ENCODE peak calls at places on chromosomes 7 and 10, in seven cellular contexts. T is nephron progenitor cell; V is DND-41; A is NCI-H774; H is activated CD4-positive, alpha-beta T cell treated with anti-CD3 and anti-CD28 coated beads, Interleukin-2, amount 10 ng/mL, durations not matched to agents 7 days and 5 days; R is stimulated activated CD8-positive, alpha-beta memory T cell treated with anti-CD3 and anti-CD28 coated beads, Interleukin-4, amount 100 ng/mL, for 24 hours; Q is DMS153. P is an unnamed sample.

GRCh38 chr7:39609462-39610149 is 13.8 kb upstream of the RALA start:
- DNase-seq in T (peak; percentile 60), V (no peak), A (no peak), H (no peak), R (no peak), Q (no peak), P (no peak)

GRCh38 chr7:36937754-36938551 is 213.7 kb upstream of the AOAH start:
- DNase-seq in T (no peak), V (peak; percentile 77), A (no peak), H (peak; percentile 79), R (no peak), Q (no peak), P (no peak)

GRCh38 chr7:31094271-31094670 is 42.2 kb downstream of the ADCYAP1R1 start:
- DNase-seq in T (no peak), V (no peak), A (no peak), H (no peak), R (no peak), Q (no peak), P (peak; percentile 57)

GRCh38 chr10:127275793-127276415 is 79.5 kb upstream of the INSYN2A start:
- DNase-seq in T (no peak), V (no peak), A (no peak), H (no peak), R (no peak), Q (no peak), P (peak; percentile 60)

GRCh38 chr7:157268540-157268939 is 68.3 kb upstream of the DNAJB6 start:
- DNase-seq in T (no peak), V (no peak), A (no peak), H (no peak), R (no peak), Q (no peak), P (no peak)

GRCh38 chr7:50317221-50317678 is 12.7 kb downstream of the IKZF1 start:
- DNase-seq in T (no peak), V (no peak), A (no peak), H (peak; percentile 64), R (no peak), Q (no peak), P (no peak)

GRCh38 chr10:93006435-93007039 is 54.1 kb upstream of the CYP26C1 start:
- DNase-seq in T (peak; percentile 4), V (no peak), A (no peak), H (no peak), R (no peak), Q (no peak), P (no peak)

GRCh38 chr7:139526578-139527544 is 3.4 kb downstream of the CLEC2L start:
- DNase-seq in T (no peak), V (no peak), A (no peak), H (no peak), R (no peak), Q (peak; percentile 1), P (no peak)

GRCh38 chr7:124179641-124180040 is 146.8 kb upstream of the TMEM229A start:
- DNase-seq in T (no peak), V (no peak), A (no peak), H (no peak), R (no peak), Q (no peak), P (no peak)

GRCh38 chr10:29150010-29150409 is 138.9 kb upstream of the LYZL1 start:
- DNase-seq in T (peak; percentile 22), V (no peak), A (no peak), H (no peak), R (no peak), Q (no peak), P (no peak)

GRCh38 chr7:115274-115911 is 77.0 kb upstream of the FAM20C start:
- DNase-seq in T (no peak), V (no peak), A (no peak), H (no peak), R (no peak), Q (no peak), P (no peak)

GRCh38 chr7:26675143-26675887 is 189.1 kb downstream of the SKAP2 start:
- DNase-seq in T (no peak), V (no peak), A (no peak), H (no peak), R (no peak), Q (no peak), P (no peak)

GRCh38 chr10:31605426-31605825 is 286.4 kb downstream of the ZEB1 start:
- DNase-seq in T (no peak), V (no peak), A (no peak), H (no peak), R (no peak), Q (no peak), P (no peak)

GRCh38 chr7:154304740-154305679 is 252.8 kb downstream of the DPP6 start:
- DNase-seq in T (peak; percentile 62), V (no peak), A (peak; percentile 33), H (no peak), R (no peak), Q (no peak), P (no peak)

GRCh38 chr7:1700536-1701333 is 30.7 kb downstream of the ELFN1 start:
- DNase-seq in T (no peak), V (no peak), A (no peak), H (no peak), R (no peak), Q (no peak), P (no peak)

GRCh38 chr7:46990761-46991160 is 591.1 kb downstream of the TNS3 start:
- DNase-seq in T (no peak), V (no peak), A (no peak), H (no peak), R (no peak), Q (no peak), P (no peak)

GRCh38 chr7:28524978-28525377 is 112.7 kb downstream of the CREB5 start:
- DNase-seq in T (no peak), V (no peak), A (no peak), H (no peak), R (no peak), Q (no peak), P (no peak)

GRCh38 chr7:149248777-149249176 is 9.3 kb downstream of the ZNF212 start:
- DNase-seq in T (no peak), V (no peak), A (no peak), H (no peak), R (no peak), Q (no peak), P (no peak)

GRCh38 chr10:17607603-17608332 is 9.4 kb downstream of the HACD1 start:
- DNase-seq in T (peak; percentile 15), V (peak; percentile 37), A (peak; percentile 10), H (peak; percentile 52), R (no peak), Q (no peak), P (peak; percentile 42)

GRCh38 chr10:132397036-132397541 is at the start of gene PWWP2B:
- DNase-seq in T (peak; percentile 71), V (peak; percentile 53), A (no peak), H (peak; percentile 69), R (peak; percentile 34), Q (no peak), P (no peak)

GRCh38 chr7:4959356-4959755 is 369 bp upstream of the MMD2 start:
- DNase-seq in T (no peak), V (no peak), A (no peak), H (no peak), R (no peak), Q (no peak), P (no peak)

GRCh38 chr7:157007470-157008066 is 2.9 kb downstream of the MNX1 start:
- DNase-seq in T (no peak), V (no peak), A (no peak), H (no peak), R (no peak), Q (peak; percentile 66), P (no peak)

GRCh38 chr10:22849077-22849810 is 78.6 kb upstream of the ARMC3 start:
- DNase-seq in T (no peak), V (no peak), A (no peak), H (no peak), R (no peak), Q (no peak), P (no peak)

GRCh38 chr10:109956454-109957091 is 33.3 kb upstream of the XPNPEP1 start:
- DNase-seq in T (no peak), V (peak; percentile 25), A (no peak), H (peak; percentile 17), R (no peak), Q (peak; percentile 38), P (no peak)

GRCh38 chr10:36188054-36188453 is 546.0 kb upstream of the FZD8 start:
- DNase-seq in T (no peak), V (no peak), A (no peak), H (no peak), R (no peak), Q (no peak), P (no peak)

GRCh38 chr10:13795653-13796555 is 209.1 kb downstream of the PRPF18 start:
- DNase-seq in T (no peak), V (peak; percentile 21), A (no peak), H (peak; percentile 40), R (no peak), Q (no peak), P (no peak)

GRCh38 chr10:128418819-128419218 is 292.6 kb upstream of the MKI67 start:
- DNase-seq in T (peak; percentile 18), V (no peak), A (no peak), H (no peak), R (no peak), Q (no peak), P (no peak)

GRCh38 chr7:143223784-143224183 is 1.9 kb downstream of the TAS2R40 start:
- DNase-seq in T (no peak), V (no peak), A (no peak), H (no peak), R (no peak), Q (no peak), P (no peak)

GRCh38 chr7:158926348-158926747 is 70.0 kb downstream of the DYNC2I1 start:
- DNase-seq in T (no peak), V (no peak), A (no peak), H (no peak), R (no peak), Q (no peak), P (no peak)

GRCh38 chr7:71511361-71511807 is 379.4 kb downstream of the GALNT17 start:
- DNase-seq in T (no peak), V (no peak), A (peak; percentile 26), H (no peak), R (no peak), Q (no peak), P (no peak)

GRCh38 chr10:4101918-4102654 is 317.1 kb upstream of the KLF6 start:
- DNase-seq in T (no peak), V (no peak), A (no peak), H (no peak), R (no peak), Q (no peak), P (no peak)

GRCh38 chr10:22821501-22821900 is 106.4 kb upstream of the ARMC3 start:
- DNase-seq in T (no peak), V (no peak), A (no peak), H (no peak), R (no peak), Q (no peak), P (no peak)

GRCh38 chr7:98276241-98276761 is 5.2 kb upstream of the BRI3 start:
- DNase-seq in T (no peak), V (no peak), A (no peak), H (no peak), R (no peak), Q (no peak), P (no peak)

GRCh38 chr7:157839672-157840167 is 502.9 kb downstream of the DNAJB6 start:
- DNase-seq in T (no peak), V (no peak), A (no peak), H (no peak), R (no peak), Q (no peak), P (no peak)

GRCh38 chr7:29609162-29610030 is 45.8 kb downstream of the PRR15 start:
- DNase-seq in T (peak; percentile 36), V (peak; percentile 7), A (peak; percentile 70), H (no peak), R (no peak), Q (peak; percentile 85), P (no peak)

GRCh38 chr10:124903119-124903518 is 38.8 kb upstream of the ZRANB1 start:
- DNase-seq in T (no peak), V (no peak), A (no peak), H (no peak), R (no peak), Q (no peak), P (no peak)